ENCODE peak calls at places on chromosomes 7 and 10, in eight cellular contexts. One of them, this sample, is unnamed.

GRCh38 chr7:2629740-2630681 is 1.8 kb upstream of the TTYH3 start:
- DNase-seq in MM.1S: no peak
- DNase-seq in SK-N-SH: no peak
- DNase-seq in hepatocyte: peak; percentile 79
- DNase-seq in OCI-LY7: no peak
- DNase-seq in GM23248: no peak
- DNase-seq in neural progenitor cell: no peak
- DNase-seq in PC-3: peak; percentile 11
- DNase-seq in this sample: no peak

GRCh38 chr7:133556553-133556952 is 303.7 kb downstream of the EXOC4 start:
- DNase-seq in MM.1S: no peak
- DNase-seq in SK-N-SH: peak; percentile 58
- DNase-seq in hepatocyte: no peak
- DNase-seq in OCI-LY7: no peak
- DNase-seq in GM23248: no peak
- DNase-seq in neural progenitor cell: no peak
- DNase-seq in PC-3: no peak
- DNase-seq in this sample: no peak

GRCh38 chr7:110442386-110442837 is 648.5 kb upstream of the LRRN3 start:
- DNase-seq in MM.1S: peak; percentile 69
- DNase-seq in SK-N-SH: peak; percentile 81
- DNase-seq in hepatocyte: peak; percentile 74
- DNase-seq in OCI-LY7: peak; percentile 18
- DNase-seq in GM23248: no peak
- DNase-seq in neural progenitor cell: peak; percentile 73
- DNase-seq in PC-3: peak; percentile 61
- DNase-seq in this sample: peak; percentile 51

GRCh38 chr10:129740532-129741279 is 223.4 kb downstream of the EBF3 start:
- DNase-seq in MM.1S: no peak
- DNase-seq in SK-N-SH: no peak
- DNase-seq in hepatocyte: no peak
- DNase-seq in OCI-LY7: no peak
- DNase-seq in GM23248: no peak
- DNase-seq in neural progenitor cell: no peak
- DNase-seq in PC-3: no peak
- DNase-seq in this sample: no peak

GRCh38 chr7:7292608-7293007 is 110.3 kb downstream of the C1GALT1 start:
- DNase-seq in MM.1S: no peak
- DNase-seq in SK-N-SH: no peak
- DNase-seq in hepatocyte: no peak
- DNase-seq in OCI-LY7: no peak
- DNase-seq in GM23248: no peak
- DNase-seq in neural progenitor cell: no peak
- DNase-seq in PC-3: no peak
- DNase-seq in this sample: no peak

GRCh38 chr10:51788270-51788669 is 88.9 kb upstream of the CSTF2T start:
- DNase-seq in MM.1S: no peak
- DNase-seq in SK-N-SH: no peak
- DNase-seq in hepatocyte: no peak
- DNase-seq in OCI-LY7: no peak
- DNase-seq in GM23248: no peak
- DNase-seq in neural progenitor cell: no peak
- DNase-seq in PC-3: no peak
- DNase-seq in this sample: no peak

GRCh38 chr7:98375664-98376063 is 25.2 kb downstream of the BAIAP2L1 start:
- DNase-seq in MM.1S: no peak
- DNase-seq in SK-N-SH: no peak
- DNase-seq in hepatocyte: no peak
- DNase-seq in OCI-LY7: no peak
- DNase-seq in GM23248: no peak
- DNase-seq in neural progenitor cell: no peak
- DNase-seq in PC-3: no peak
- DNase-seq in this sample: no peak

GRCh38 chr7:158031820-158032424 is 555.7 kb downstream of the PTPRN2 start:
- DNase-seq in MM.1S: no peak
- DNase-seq in SK-N-SH: peak; percentile 59
- DNase-seq in hepatocyte: no peak
- DNase-seq in OCI-LY7: no peak
- DNase-seq in GM23248: no peak
- DNase-seq in neural progenitor cell: peak; percentile 83
- DNase-seq in PC-3: no peak
- DNase-seq in this sample: no peak

GRCh38 chr10:5788969-5789368 is 24.3 kb downstream of the GDI2 start:
- DNase-seq in MM.1S: no peak
- DNase-seq in SK-N-SH: no peak
- DNase-seq in hepatocyte: no peak
- DNase-seq in OCI-LY7: no peak
- DNase-seq in GM23248: no peak
- DNase-seq in neural progenitor cell: no peak
- DNase-seq in PC-3: no peak
- DNase-seq in this sample: no peak

GRCh38 chr10:5789626-5790025 is 23.6 kb downstream of the GDI2 start:
- DNase-seq in MM.1S: no peak
- DNase-seq in SK-N-SH: no peak
- DNase-seq in hepatocyte: no peak
- DNase-seq in OCI-LY7: no peak
- DNase-seq in GM23248: no peak
- DNase-seq in neural progenitor cell: no peak
- DNase-seq in PC-3: no peak
- DNase-seq in this sample: no peak
- H3K36me3 ChIP-seq in MM.1S: peaks cover 37% of the 10 kb centered on the region
- H3K36me3 ChIP-seq in SK-N-SH: peaks cover 67% of the 10 kb centered on the region
- H3K36me3 ChIP-seq in hepatocyte: peaks cover 3% of the 10 kb centered on the region
- H3K36me3 ChIP-seq in OCI-LY7: peaks cover 97% of the 10 kb centered on the region
- H3K36me3 ChIP-seq in GM23248: peaks cover 63% of the 10 kb centered on the region
- H3K36me3 ChIP-seq in neural progenitor cell: peaks cover 42% of the 10 kb centered on the region
- H3K36me3 ChIP-seq in PC-3: peaks cover 31% of the 10 kb centered on the region
- H3K36me3 ChIP-seq in this sample: peaks cover 63% of the 10 kb centered on the region

GRCh38 chr7:90536449-90536848 is 59.7 kb upstream of the CDK14 start:
- DNase-seq in MM.1S: no peak
- DNase-seq in SK-N-SH: no peak
- DNase-seq in hepatocyte: no peak
- DNase-seq in OCI-LY7: no peak
- DNase-seq in GM23248: no peak
- DNase-seq in neural progenitor cell: no peak
- DNase-seq in PC-3: no peak
- DNase-seq in this sample: no peak
- TF ChIP-seq EZH2phosphoT487 in MM.1S: no peak
- TF ChIP-seq EZH2phosphoT487 in SK-N-SH: no peak
- TF ChIP-seq EZH2phosphoT487 in hepatocyte: no peak
- TF ChIP-seq EZH2phosphoT487 in OCI-LY7: no peak
- TF ChIP-seq EZH2phosphoT487 in GM23248: no peak
- TF ChIP-seq EZH2phosphoT487 in neural progenitor cell: no peak
- TF ChIP-seq EZH2phosphoT487 in PC-3: no peak
- TF ChIP-seq EZH2phosphoT487 in this sample: no peak

GRCh38 chr7:23396222-23396621 is 74.1 kb downstream of the IGF2BP3 start:
- DNase-seq in MM.1S: no peak
- DNase-seq in SK-N-SH: no peak
- DNase-seq in hepatocyte: no peak
- DNase-seq in OCI-LY7: no peak
- DNase-seq in GM23248: peak; percentile 87
- DNase-seq in neural progenitor cell: no peak
- DNase-seq in PC-3: no peak
- DNase-seq in this sample: no peak
- H3K36me3 ChIP-seq in MM.1S: no peaks in the 10 kb centered on the region
- H3K36me3 ChIP-seq in SK-N-SH: peaks cover 24% of the 10 kb centered on the region
- H3K36me3 ChIP-seq in hepatocyte: no peaks in the 10 kb centered on the region
- H3K36me3 ChIP-seq in OCI-LY7: peaks cover 29% of the 10 kb centered on the region
- H3K36me3 ChIP-seq in GM23248: no peaks in the 10 kb centered on the region
- H3K36me3 ChIP-seq in neural progenitor cell: no peaks in the 10 kb centered on the region
- H3K36me3 ChIP-seq in PC-3: no peaks in the 10 kb centered on the region
- H3K36me3 ChIP-seq in this sample: peaks cover 6% of the 10 kb centered on the region

DNA sequence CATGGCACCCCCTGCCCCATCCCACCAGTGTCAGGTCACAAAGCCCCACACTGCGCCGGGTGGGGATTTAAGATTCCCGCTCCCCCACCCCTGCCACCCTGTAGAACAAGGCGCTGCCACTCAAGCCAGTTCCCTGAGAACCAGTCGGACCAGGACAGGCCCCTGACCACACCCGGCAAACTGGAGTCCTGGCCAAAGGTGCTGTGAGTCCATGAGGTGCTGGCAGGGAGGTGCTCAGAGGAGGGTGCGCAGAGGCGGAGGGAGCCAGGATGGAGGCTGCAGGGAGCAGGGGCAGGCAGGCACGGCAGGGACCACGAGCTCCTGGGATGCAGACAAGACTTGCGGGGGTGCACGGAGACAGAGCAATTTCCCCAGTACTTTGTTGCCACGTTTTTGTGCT is 19.7 kb upstream of the GDI2 start:
- DNase-seq in MM.1S: no peak
- DNase-seq in SK-N-SH: no peak
- DNase-seq in hepatocyte: no peak
- DNase-seq in OCI-LY7: no peak
- DNase-seq in GM23248: no peak
- DNase-seq in neural progenitor cell: no peak
- DNase-seq in PC-3: peak; percentile 63
- DNase-seq in this sample: no peak
- TF ChIP-seq EZH2phosphoT487 in MM.1S: no peak
- TF ChIP-seq EZH2phosphoT487 in SK-N-SH: no peak
- TF ChIP-seq EZH2phosphoT487 in hepatocyte: no peak
- TF ChIP-seq EZH2phosphoT487 in OCI-LY7: no peak
- TF ChIP-seq EZH2phosphoT487 in GM23248: no peak
- TF ChIP-seq EZH2phosphoT487 in neural progenitor cell: no peak
- TF ChIP-seq EZH2phosphoT487 in PC-3: no peak
- TF ChIP-seq EZH2phosphoT487 in this sample: no peak

GRCh38 chr7:32916006-32916405 is 24.4 kb upstream of the KBTBD2 start:
- DNase-seq in MM.1S: no peak
- DNase-seq in SK-N-SH: no peak
- DNase-seq in hepatocyte: no peak
- DNase-seq in OCI-LY7: no peak
- DNase-seq in GM23248: no peak
- DNase-seq in neural progenitor cell: no peak
- DNase-seq in PC-3: no peak
- DNase-seq in this sample: no peak
- H3K36me3 ChIP-seq in MM.1S: no peaks in the 10 kb centered on the region
- H3K36me3 ChIP-seq in SK-N-SH: peaks cover 50% of the 10 kb centered on the region
- H3K36me3 ChIP-seq in hepatocyte: no peaks in the 10 kb centered on the region
- H3K36me3 ChIP-seq in OCI-LY7: no peaks in the 10 kb centered on the region
- H3K36me3 ChIP-seq in GM23248: peaks cover 56% of the 10 kb centered on the region
- H3K36me3 ChIP-seq in neural progenitor cell: no peaks in the 10 kb centered on the region
- H3K36me3 ChIP-seq in PC-3: no peaks in the 10 kb centered on the region
- H3K36me3 ChIP-seq in this sample: peaks cover 18% of the 10 kb centered on the region

GRCh38 chr7:15291707-15292106 is 270.1 kb downstream of the AGMO start:
- DNase-seq in MM.1S: no peak
- DNase-seq in SK-N-SH: no peak
- DNase-seq in hepatocyte: no peak
- DNase-seq in OCI-LY7: no peak
- DNase-seq in GM23248: no peak
- DNase-seq in neural progenitor cell: peak; percentile 7
- DNase-seq in PC-3: no peak
- DNase-seq in this sample: no peak
- TF ChIP-seq EZH2phosphoT487 in MM.1S: no peak
- TF ChIP-seq EZH2phosphoT487 in SK-N-SH: no peak
- TF ChIP-seq EZH2phosphoT487 in hepatocyte: no peak
- TF ChIP-seq EZH2phosphoT487 in OCI-LY7: no peak
- TF ChIP-seq EZH2phosphoT487 in GM23248: no peak
- TF ChIP-seq EZH2phosphoT487 in neural progenitor cell: no peak
- TF ChIP-seq EZH2phosphoT487 in PC-3: no peak
- TF ChIP-seq EZH2phosphoT487 in this sample: no peak